ENCODE peak calls at places on chromosomes 16 and 17, in six cellular contexts. I is mammary epithelial cell, C is fibroblast of the aortic adventitia, J is cardiac muscle cell, G is Calu3, W is WTC11. Y is an unnamed sample.

GRCh38 chr16:69796285-69797118 is 34.4 kb downstream of the WWP2 start:
- DNase-seq in I (peak), W (no peak), J (peak), G (peak), C (peak), Y (peak)

GRCh38 chr17:77851921-77852320 is 106.6 kb upstream of the TNRC6C start:
- DNase-seq in I (no peak), C (no peak), J (no peak), W (no peak), G (no peak), Y (no peak)

GRCh38 chr17:79326814-79327213 is 252.2 kb downstream of the ENGASE start:
- DNase-seq in I (no peak), J (no peak), W (no peak), C (no peak), G (no peak), Y (no peak)

GRCh38 chr16:89200850-89201466 is 621 bp upstream of the SLC22A31 start:
- DNase-seq in G (no peak), I (no peak), C (no peak), W (no peak), J (no peak), Y (no peak)

GRCh38 chr16:620700-621525 is 9.9 kb upstream of the WFIKKN1 start:
- DNase-seq in J (no peak), W (no peak), C (peak), I (no peak), G (no peak), Y (no peak)

GRCh38 chr17:38604479-38605229 is 1.1 kb downstream of the SRCIN1 start:
- DNase-seq in G (peak), J (no peak), W (peak), C (no peak), I (no peak), Y (peak)

GRCh38 chr16:1103649-1104005 is 7.6 kb upstream of the C1QTNF8 start:
- DNase-seq in I (no peak), G (no peak), J (no peak), C (no peak), W (no peak), Y (no peak)

GRCh38 chr17:17679243-17679642 is 2.0 kb upstream of the RAI1 start:
- DNase-seq in C (no peak), G (no peak), J (no peak), I (no peak), W (no peak), Y (no peak)

GRCh38 chr17:38584350-38584925 is 21.3 kb downstream of the SRCIN1 start:
- DNase-seq in W (peak), J (peak), I (peak), G (peak), C (peak), Y (peak)

GRCh38 chr16:15682105-15682570 is 32.1 kb downstream of the NDE1 start:
- DNase-seq in J (peak), C (peak), W (peak), G (peak), I (peak), Y (peak)

GRCh38 chr16:30395155-30395991 is at the start of gene ZNF48:
- DNase-seq in G (peak), C (peak), W (peak), J (peak), I (peak), Y (peak)

GRCh38 chr16:67470314-67470713 is 10.6 kb downstream of the ATP6V0D1 start:
- DNase-seq in I (no peak), G (no peak), C (no peak), W (no peak), J (no peak), Y (no peak)

GRCh38 chr16:3656491-3657468 is 2.3 kb downstream of the DNASE1 start:
- DNase-seq in G (no peak), I (no peak), W (peak), J (no peak), C (no peak), Y (peak)

GRCh38 chr16:57245472-57246113 is 534 bp downstream of the ARL2BP start:
- DNase-seq in W (peak), G (no peak), J (no peak), I (peak), C (peak), Y (peak)

GRCh38 chr16:89257757-89258465 is 40.4 kb downstream of the ZNF778 start:
- DNase-seq in C (no peak), J (no peak), W (no peak), G (no peak), I (no peak), Y (no peak)

GRCh38 chr17:78893684-78894083 is 9.3 kb downstream of the CEP295NL start:
- DNase-seq in I (no peak), J (no peak), C (peak), G (no peak), W (no peak), Y (no peak)

GRCh38 chr17:27345141-27345904 is 51.4 kb downstream of the WSB1 start:
- DNase-seq in J (peak), I (no peak), W (peak), C (no peak), G (no peak), Y (no peak)

GRCh38 chr16:9033125-9033830 is 58.2 kb upstream of the HAPSTR1 start:
- DNase-seq in G (peak), J (peak), I (peak), W (peak), C (peak), Y (peak)

GRCh38 chr16:74094962-74095361 is 201.7 kb upstream of the PSMD7 start:
- DNase-seq in J (no peak), I (no peak), W (no peak), C (no peak), G (no peak), Y (no peak)

GRCh38 chr16:16045311-16045710 is 95.9 kb downstream of the ABCC1 start:
- DNase-seq in W (no peak), G (no peak), J (peak), I (peak), C (no peak), Y (no peak)

GRCh38 chr17:38982858-38983746 is 15.9 kb upstream of the FBXO47 start:
- DNase-seq in G (peak), I (peak), J (peak), W (peak), C (peak), Y (peak)

GRCh38 chr17:78563189-78564145 is 13.7 kb downstream of the DNAH17 start:
- DNase-seq in C (no peak), W (no peak), I (no peak), J (peak), G (no peak), Y (no peak)

GRCh38 chr17:13353590-13353989 is 248.1 kb downstream of the HS3ST3A1 start:
- DNase-seq in J (peak), I (no peak), C (peak), G (no peak), W (no peak), Y (no peak)

GRCh38 chr16:19169081-19169639 is 1.1 kb downstream of the SYT17 start:
- DNase-seq in J (no peak), I (no peak), C (no peak), W (no peak), G (no peak), Y (no peak)

GRCh38 chr16:8890549-8890921 is 8.4 kb downstream of the LITAFD start:
- DNase-seq in W (no peak), I (no peak), G (no peak), J (no peak), C (no peak), Y (no peak)

GRCh38 chr17:1644493-1645206 is 882 bp downstream of the SCARF1 start:
- DNase-seq in J (peak), C (peak), G (no peak), W (no peak), I (peak), Y (peak)

DNA sequence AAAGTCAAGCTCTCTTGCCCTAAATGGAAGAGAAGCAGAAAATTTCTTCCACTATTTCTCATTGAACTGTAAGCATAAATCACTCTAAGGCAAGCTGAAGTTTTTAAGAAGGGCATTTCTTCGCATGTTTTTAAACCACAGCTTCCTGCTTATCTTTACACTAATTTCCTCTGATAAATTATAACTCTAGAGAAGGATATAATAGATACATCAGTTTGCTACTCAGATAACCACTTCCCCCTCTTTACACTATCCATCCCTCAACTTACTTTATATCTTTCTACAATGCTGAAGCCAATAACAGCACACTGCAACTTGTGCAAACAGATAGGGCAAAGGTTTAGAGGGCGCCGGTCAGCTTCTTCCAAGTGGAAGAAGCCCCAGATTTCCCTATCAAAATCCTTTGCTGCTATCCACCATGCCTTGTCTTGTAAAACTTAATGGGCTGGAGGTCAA is 49.8 kb upstream of the LRRC37A3 start:
- DNase-seq in C (no peak), I (no peak), W (no peak), G (no peak), J (peak), Y (no peak)
- TF ChIP-seq CTCF in C (no peak), I (no peak), W (no peak), G (no peak), J (no peak), Y (no peak)

DNA sequence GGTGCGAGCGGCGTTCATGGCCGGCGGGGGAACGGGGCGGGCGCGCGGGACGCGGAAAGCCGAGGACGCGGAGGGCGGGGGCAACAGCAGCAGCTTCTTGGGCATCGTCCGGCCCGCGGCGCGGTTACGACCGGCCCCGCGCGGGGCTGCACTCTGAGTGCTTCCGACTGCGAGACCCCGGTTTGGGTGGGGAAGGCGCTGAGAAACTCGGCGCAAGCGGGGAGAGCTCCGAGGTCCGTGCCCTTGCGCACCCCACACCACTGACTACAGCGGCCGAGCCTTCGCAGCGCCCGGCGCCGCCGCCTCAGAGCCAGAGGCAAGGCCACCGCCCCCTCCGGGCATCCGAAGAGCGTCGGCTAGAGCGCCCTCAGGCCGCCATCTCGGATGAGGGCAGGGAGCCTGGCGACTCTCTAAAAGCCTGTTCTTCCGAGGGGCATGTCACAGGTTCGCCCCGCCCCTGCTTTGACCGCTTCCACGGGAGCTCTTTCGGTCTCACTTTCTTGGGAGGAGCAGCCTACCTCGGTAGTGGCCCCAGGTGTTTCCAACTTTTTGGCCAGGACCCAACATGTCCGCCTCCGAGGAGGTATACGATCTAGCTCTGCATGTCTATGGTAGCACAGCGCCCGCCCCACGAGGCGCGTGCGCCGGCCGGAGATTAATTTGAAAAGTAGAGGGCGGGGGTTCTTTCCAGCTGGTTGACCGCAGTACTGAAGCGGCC is at the start of gene PRPSAP1:
- DNase-seq in G (peak), C (peak), W (peak), J (peak), I (peak), Y (peak)
- TF ChIP-seq CTCF in G (peak), C (peak), W (no peak), J (peak), I (peak), Y (peak)

GRCh38 chr16:85979605-85980004 is 80.6 kb downstream of the IRF8 start:
- DNase-seq in G (peak), W (no peak), I (no peak), J (no peak), C (no peak), Y (no peak)
- TF ChIP-seq CTCF in G (no peak), W (no peak), I (no peak), J (no peak), C (no peak), Y (no peak)

GRCh38 chr16:24568392-24568791 is 29.0 kb downstream of the RBBP6 start:
- DNase-seq in C (peak), G (no peak), I (peak), W (no peak), J (peak), Y (no peak)
- TF ChIP-seq CTCF in C (peak), G (peak), I (peak), W (no peak), J (peak), Y (no peak)

DNA sequence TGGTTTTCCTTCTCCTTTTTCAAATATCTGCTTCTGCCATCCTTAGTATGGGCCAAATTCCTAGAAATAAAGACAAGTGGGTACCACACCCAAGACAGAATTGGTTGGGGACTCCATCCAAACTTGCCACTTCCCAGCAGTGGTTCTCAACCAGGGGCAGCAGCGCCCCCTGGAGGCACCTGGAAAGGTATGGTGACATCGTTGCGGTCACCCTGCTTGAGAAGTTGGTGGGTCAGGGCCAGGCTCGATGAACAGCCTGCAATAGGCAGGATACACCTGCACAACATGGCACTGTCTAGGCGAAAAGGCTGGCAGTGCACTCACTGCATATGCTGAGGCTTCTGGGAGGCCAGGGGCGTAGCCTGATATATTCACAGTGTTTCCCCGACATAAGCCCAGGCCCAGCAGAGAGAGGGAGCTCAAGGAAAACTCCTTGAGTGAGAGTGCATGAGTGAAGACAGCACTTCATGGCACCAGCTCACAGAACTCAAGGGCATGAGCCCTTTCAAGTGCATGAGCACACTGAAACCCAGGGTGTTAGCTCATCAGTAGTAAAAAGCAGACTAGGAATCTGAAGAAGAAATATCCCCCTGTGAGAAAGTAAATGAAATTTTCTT is 57.7 kb downstream of the CMC2 start:
- DNase-seq in J (peak), G (peak), C (peak), I (no peak), W (peak), Y (peak)
- TF ChIP-seq CTCF in J (peak), G (peak), C (peak), I (peak), W (peak), Y (peak)

GRCh38 chr16:58843675-58844074 is 109.6 kb upstream of the GOT2 start:
- DNase-seq in C (peak), W (no peak), J (peak), G (no peak), I (peak), Y (no peak)
- TF ChIP-seq CTCF in C (no peak), W (no peak), J (no peak), G (no peak), I (peak), Y (no peak)

Y was measured in activated CD8-positive, alpha-beta T cell treated with anti-CD3 and anti-CD28 coated beads for 36 hours.